ENCODE peak calls at places on chromosome 7, in eight cellular contexts. W is chondrocyte, H is IMR-90, S is transverse colon, X is AG10803, V is B cell, E is cardiac fibroblast, F is WERI-Rb-1. Q is an unnamed sample.

GRCh38 chr7:2711895-2712675 is 24.1 kb downstream of the AMZ1 start:
- DNase-seq in W (no peak), H (no peak), S (no peak), X (no peak), V (no peak), E (no peak), F (no peak), Q (no peak)

GRCh38 chr7:33725111-33725510 is 180.2 kb upstream of the BMPER start:
- DNase-seq in W (no peak), H (no peak), S (no peak), X (no peak), V (no peak), E (peak), F (no peak), Q (no peak)

GRCh38 chr7:77995717-77996116 is 197.1 kb downstream of the PHTF2 start:
- DNase-seq in W (no peak), H (peak), S (no peak), X (no peak), V (no peak), E (no peak), F (no peak), Q (no peak)

GRCh38 chr7:18320422-18320821 is 175.1 kb upstream of the HDAC9 start:
- DNase-seq in W (no peak), H (no peak), S (no peak), X (no peak), V (no peak), E (no peak), F (no peak), Q (no peak)

GRCh38 chr7:36153571-36154097 is 580 bp downstream of the EEPD1 start:
- DNase-seq in W (no peak), H (no peak), S (no peak), X (no peak), V (peak), E (no peak), F (peak), Q (no peak)

GRCh38 chr7:130420943-130421578 is 19.8 kb downstream of the CEP41 start:
- DNase-seq in W (no peak), H (peak), S (no peak), X (no peak), V (no peak), E (no peak), F (no peak), Q (no peak)

GRCh38 chr7:112411186-112411795 is 39.0 kb upstream of the IFRD1 start:
- DNase-seq in W (no peak), H (peak), S (peak), X (peak), V (no peak), E (peak), F (peak), Q (no peak)

GRCh38 chr7:74511360-74511759 is 57.7 kb downstream of the GTF2IRD1 start:
- DNase-seq in W (no peak), H (peak), S (no peak), X (no peak), V (no peak), E (no peak), F (no peak), Q (no peak)

GRCh38 chr7:31092606-31093005 is 40.5 kb downstream of the ADCYAP1R1 start:
- DNase-seq in W (no peak), H (no peak), S (no peak), X (no peak), V (no peak), E (no peak), F (no peak), Q (no peak)

GRCh38 chr7:83457022-83457892 is 191.7 kb downstream of the SEMA3E start:
- DNase-seq in W (no peak), H (no peak), S (no peak), X (peak), V (no peak), E (no peak), F (no peak), Q (no peak)

GRCh38 chr7:92560602-92561001 is 29.6 kb downstream of the FAM133B start:
- DNase-seq in W (no peak), H (peak), S (no peak), X (no peak), V (no peak), E (peak), F (no peak), Q (no peak)

GRCh38 chr7:144827581-144828139 is 8.2 kb downstream of the TPK1 start:
- DNase-seq in W (no peak), H (peak), S (no peak), X (peak), V (no peak), E (peak), F (peak), Q (no peak)

GRCh38 chr7:155206286-155207020 is 91.2 kb upstream of the INSIG1 start:
- DNase-seq in W (no peak), H (peak), S (peak), X (peak), V (peak), E (peak), F (no peak), Q (peak)

GRCh38 chr7:51121945-51122425 is 194.6 kb downstream of the COBL start:
- DNase-seq in W (no peak), H (no peak), S (no peak), X (no peak), V (no peak), E (peak), F (no peak), Q (no peak)

GRCh38 chr7:149832332-149833041 is 5.7 kb upstream of the ZNF862 start:
- DNase-seq in W (peak), H (no peak), S (no peak), X (no peak), V (no peak), E (no peak), F (no peak), Q (no peak)

GRCh38 chr7:77838929-77839491 is 40.4 kb downstream of the PHTF2 start:
- DNase-seq in W (no peak), H (no peak), S (no peak), X (no peak), V (no peak), E (no peak), F (no peak), Q (no peak)

GRCh38 chr7:13687500-13687899 is 302.0 kb downstream of the ETV1 start:
- DNase-seq in W (no peak), H (no peak), S (no peak), X (no peak), V (no peak), E (no peak), F (no peak), Q (no peak)

GRCh38 chr7:131276190-131276589 is 51.5 kb upstream of the MKLN1 start:
- DNase-seq in W (no peak), H (no peak), S (no peak), X (no peak), V (no peak), E (no peak), F (no peak), Q (no peak)

GRCh38 chr7:82410461-82410860 is 33.1 kb downstream of the CACNA2D1 start:
- DNase-seq in W (no peak), H (no peak), S (no peak), X (no peak), V (no peak), E (no peak), F (peak), Q (no peak)

GRCh38 chr7:103380395-103381191 is 33.1 kb downstream of the PSMC2 start:
- DNase-seq in W (no peak), H (peak), S (no peak), X (no peak), V (no peak), E (no peak), F (no peak), Q (no peak)

GRCh38 chr7:42348071-42348470 is 111.1 kb upstream of the GLI3 start:
- DNase-seq in W (no peak), H (no peak), S (no peak), X (no peak), V (no peak), E (no peak), F (no peak), Q (no peak)
- TF ChIP-seq CTCF in W (no peak), H (no peak), S (no peak), X (no peak), V (no peak), E (no peak), F (no peak), Q (no peak)

GRCh38 chr7:27183682-27184341 is 1.2 kb downstream of the HOXA11 start:
- DNase-seq in W (no peak), H (no peak), S (peak), X (no peak), V (no peak), E (no peak), F (peak), Q (no peak)
- TF ChIP-seq CTCF in W (peak), H (no peak), S (no peak), X (no peak), V (no peak), E (no peak), F (no peak), Q (no peak)

GRCh38 chr7:140697447-140698143 is 1.1 kb downstream of the NDUFB2 start:
- DNase-seq in W (no peak), H (peak), S (no peak), X (peak), V (no peak), E (no peak), F (no peak), Q (no peak)

GRCh38 chr7:140695381-140695780 is 1.1 kb upstream of the NDUFB2 start:
- DNase-seq in W (no peak), H (no peak), S (no peak), X (no peak), V (no peak), E (no peak), F (no peak), Q (no peak)

GRCh38 chr7:140698477-140698876 is 2.0 kb downstream of the NDUFB2 start:
- DNase-seq in W (no peak), H (no peak), S (no peak), X (no peak), V (no peak), E (no peak), F (no peak), Q (no peak)

GRCh38 chr7:140696024-140696678 is 357 bp upstream of the NDUFB2 start:
- DNase-seq in W (no peak), H (peak), S (peak), X (peak), V (no peak), E (peak), F (peak), Q (no peak)

DNA sequence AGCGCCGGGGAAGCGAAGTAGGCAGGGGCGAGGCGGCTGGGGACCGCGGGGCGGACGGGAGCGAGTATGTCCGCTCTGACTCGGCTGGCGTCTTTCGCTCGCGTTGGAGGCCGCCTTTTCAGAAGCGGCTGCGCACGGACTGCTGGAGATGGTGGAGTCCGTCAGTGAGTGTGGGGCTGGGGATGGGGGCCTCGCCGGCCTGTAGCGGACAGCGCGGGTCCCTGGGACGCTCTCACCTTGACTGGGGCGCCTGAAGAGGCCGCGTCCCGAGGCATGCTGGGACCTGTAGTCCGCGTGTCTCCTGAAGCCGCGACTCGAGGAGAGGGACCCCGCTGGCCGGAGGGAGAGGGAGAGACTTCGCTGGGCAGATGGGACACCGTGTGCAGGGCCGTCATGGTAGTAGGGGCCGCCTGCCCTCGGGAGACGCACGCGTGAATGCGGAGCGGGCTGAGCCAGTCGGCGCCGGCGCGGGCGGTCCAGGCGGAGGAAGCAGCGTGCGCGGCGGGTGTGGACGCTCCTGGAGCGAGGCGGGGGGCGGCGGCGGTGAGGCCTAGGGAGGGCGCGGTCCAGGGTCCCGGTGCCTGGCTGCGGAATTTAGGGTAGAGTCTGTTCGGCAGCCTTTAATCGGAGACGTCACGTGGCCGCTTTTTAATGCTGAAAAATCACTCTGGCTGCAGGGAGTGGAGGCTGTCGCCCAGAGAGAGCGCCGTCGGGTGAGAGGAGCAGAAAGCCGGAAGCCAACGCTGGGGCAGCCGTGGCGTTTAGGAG is at the start of gene NDUFB2:
- DNase-seq in W (peak), H (peak), S (peak), X (peak), V (peak), E (peak), F (peak), Q (peak)
- TF ChIP-seq CTCF in W (no peak), H (no peak), S (no peak), X (no peak), V (no peak), E (no peak), F (no peak), Q (peak)

GRCh38 chr7:10128748-10129147 is 844.9 kb upstream of the PHF14 start:
- DNase-seq in W (no peak), H (no peak), S (no peak), X (no peak), V (no peak), E (no peak), F (peak), Q (no peak)
- TF ChIP-seq CTCF in W (peak), H (no peak), S (peak), X (no peak), V (no peak), E (no peak), F (peak), Q (no peak)

Q was measured in GM06990.